ENCODE peak calls at places on chromosomes 4 and X, in ten cellular contexts. N is activated CD4-positive, alpha-beta T cell treated with anti-CD3 and anti-CD28 coated beads for 24 hours; H is HFFc6; Z is GM13977; R is stimulated activated CD8-positive, alpha-beta memory T cell treated with anti-CD3 and anti-CD28 coated beads, Interleukin-7, amount 100 ng/mL, for 24 hours; O is heart right ventricle; Y is erythroblast; T is endodermal cell; Q is GM12864; S is iPS-NIHi11. W is an unnamed sample.

GRCh38 chr4:74838746-74839370 is 44.5 kb upstream of the BTC start:
- DNase-seq in N (no peak), H (peak; percentile 4), Z (no peak), R (no peak), O (no peak), Y (no peak), T (no peak), Q (no peak), S (no peak), W (peak; percentile 55)

GRCh38 chrX:120781416-120781815 is 94.2 kb downstream of the CT47B1 start:
- DNase-seq in N (no peak), H (peak; percentile 5), Z (no peak), R (no peak), O (no peak), Y (no peak), T (no peak), Q (no peak), S (no peak), W (no peak)

GRCh38 chr4:53193111-53193510 is 172.8 kb downstream of the SCFD2 start:
- DNase-seq in N (no peak), H (no peak), Z (no peak), R (no peak), O (no peak), Y (no peak), T (no peak), Q (no peak), S (no peak), W (no peak)

GRCh38 chr4:85842540-85842939 is 367.6 kb downstream of the ARHGAP24 start:
- DNase-seq in N (no peak), H (no peak), Z (no peak), R (no peak), O (peak; percentile 28), Y (no peak), T (no peak), Q (no peak), S (no peak), W (no peak)

GRCh38 chrX:130082244-130083106 is 27.8 kb downstream of the ELF4 start:
- DNase-seq in N (peak; percentile 57), H (no peak), Z (peak; percentile 68), R (peak; percentile 45), O (peak; percentile 32), Y (peak; percentile 65), T (no peak), Q (peak; percentile 55), S (no peak), W (no peak)

GRCh38 chr4:11312389-11312788 is 116.3 kb downstream of the HS3ST1 start:
- DNase-seq in N (no peak), H (no peak), Z (no peak), R (no peak), O (peak; percentile 6), Y (no peak), T (no peak), Q (no peak), S (no peak), W (no peak)

GRCh38 chr4:2081540-2081939 is 22.4 kb downstream of the NAT8L start:
- DNase-seq in N (no peak), H (no peak), Z (no peak), R (no peak), O (no peak), Y (no peak), T (peak; percentile 22), Q (no peak), S (no peak), W (no peak)

GRCh38 chrX:28188526-28188925 is 207.3 kb upstream of the DCAF8L1 start:
- DNase-seq in N (no peak), H (no peak), Z (no peak), R (no peak), O (no peak), Y (no peak), T (no peak), Q (no peak), S (no peak), W (no peak)

GRCh38 chr4:10090467-10091250 is 25.9 kb downstream of the WDR1 start:
- DNase-seq in N (no peak), H (no peak), Z (no peak), R (no peak), O (no peak), Y (no peak), T (no peak), Q (no peak), S (no peak), W (no peak)

GRCh38 chrX:108795240-108795639 is 58.9 kb upstream of the IRS4 start:
- DNase-seq in N (no peak), H (no peak), Z (no peak), R (no peak), O (no peak), Y (no peak), T (peak; percentile 55), Q (no peak), S (no peak), W (no peak)